ENCODE peak calls at places on chromosomes 7 and 10, in five cellular contexts. G is activated B cell treated with CpG ODN at 0.5 μM for 24 hours, I is neural progenitor cell, L is T-cell, S is NCI-H1417. F is an unnamed sample.

GRCh38 chr10:132591166-132591971 is 53.8 kb downstream of the INPP5A start:
- DNase-seq in S (no peak), G (no peak), I (no peak), L (no peak), F (no peak)

GRCh38 chr10:132418520-132419416 is 21.8 kb downstream of the PWWP2B start:
- DNase-seq in S (peak), L (no peak), G (no peak), I (peak), F (no peak)

GRCh38 chr7:45647426-45647825 is 73.3 kb downstream of the ADCY1 start:
- DNase-seq in L (no peak), I (no peak), G (no peak), S (no peak), F (no peak)

GRCh38 chr7:142153400-142153799 is 41.9 kb downstream of the MGAM2 start:
- DNase-seq in G (no peak), S (no peak), L (no peak), I (peak), F (peak)

GRCh38 chr10:75208177-75208576 is 2.4 kb upstream of the VDAC2 start:
- DNase-seq in I (no peak), G (no peak), S (no peak), L (no peak), F (no peak)

GRCh38 chr7:17601921-17602320 is 303.5 kb downstream of the AHR start:
- DNase-seq in L (no peak), G (no peak), S (no peak), I (no peak), F (no peak)

GRCh38 chr7:44768663-44769361 is 20.2 kb downstream of the ZMIZ2 start:
- DNase-seq in S (no peak), L (no peak), G (no peak), I (no peak), F (no peak)

GRCh38 chr10:6013413-6014192 is 36.3 kb upstream of the IL15RA start:
- DNase-seq in I (no peak), L (no peak), S (peak), G (no peak), F (peak)

GRCh38 chr10:101085846-101086245 is 24.1 kb downstream of the KAZALD1 start:
- DNase-seq in I (no peak), S (peak), L (no peak), G (no peak), F (peak)

GRCh38 chr7:16648551-16648950 is 2.6 kb downstream of the BZW2 start:
- DNase-seq in I (peak), L (no peak), G (no peak), S (no peak), F (peak)

F was measured in SK-MEL-5.